ENCODE peak calls at places on chromosome 22, in ten cellular contexts. One of them, this sample, is unnamed.
A peak's percentile ranks its signal among the peaks of the same experiment; 100 is the strongest.

GRCh38 chr22:49232319-49233067 is 595.2 kb downstream of the BRD1 start:
- DNase-seq in stimulated activated CD8-positive, alpha-beta memory T cell treated with anti-CD3 and anti-CD28 coated beads, Interleukin-15, amount 100 ng/mL, for 4 hours: no peak
- DNase-seq in naive thymus-derived CD4-positive, alpha-beta T cell: no peak
- DNase-seq in PC-3: no peak
- DNase-seq in GM23248: no peak
- DNase-seq in HS-5: no peak
- DNase-seq in GM20000: no peak
- DNase-seq in pulmonary artery endothelial cell: no peak
- DNase-seq in AG09319: no peak
- DNase-seq in NCI-H1092 treated with DMSO at 0.1 percent for 48 hours: no peak
- DNase-seq in this sample: peak; percentile 25

GRCh38 chr22:42621505-42622002 is 6.9 kb upstream of the POLDIP3 start:
- DNase-seq in HS-5: no peak
- DNase-seq in PC-3: peak; percentile 69
- DNase-seq in GM20000: peak; percentile 89
- DNase-seq in NCI-H1092 treated with DMSO at 0.1 percent for 48 hours: peak; percentile 12
- DNase-seq in GM23248: peak; percentile 90
- DNase-seq in stimulated activated CD8-positive, alpha-beta memory T cell treated with anti-CD3 and anti-CD28 coated beads, Interleukin-15, amount 100 ng/mL, for 4 hours: no peak
- DNase-seq in AG09319: peak; percentile 53
- DNase-seq in pulmonary artery endothelial cell: no peak
- DNase-seq in naive thymus-derived CD4-positive, alpha-beta T cell: peak; percentile 63
- DNase-seq in this sample: peak; percentile 86

GRCh38 chr22:38843201-38843715 is 570 bp downstream of the NPTXR start:
- DNase-seq in GM20000: peak; percentile 79
- DNase-seq in AG09319: no peak
- DNase-seq in stimulated activated CD8-positive, alpha-beta memory T cell treated with anti-CD3 and anti-CD28 coated beads, Interleukin-15, amount 100 ng/mL, for 4 hours: no peak
- DNase-seq in GM23248: peak; percentile 86
- DNase-seq in NCI-H1092 treated with DMSO at 0.1 percent for 48 hours: peak; percentile 59
- DNase-seq in PC-3: peak; percentile 55
- DNase-seq in HS-5: peak; percentile 33
- DNase-seq in pulmonary artery endothelial cell: no peak
- DNase-seq in naive thymus-derived CD4-positive, alpha-beta T cell: peak; percentile 65
- DNase-seq in this sample: no peak

GRCh38 chr22:20606041-20606783 is 98.8 kb downstream of the MED15 start:
- DNase-seq in pulmonary artery endothelial cell: peak; percentile 24
- DNase-seq in stimulated activated CD8-positive, alpha-beta memory T cell treated with anti-CD3 and anti-CD28 coated beads, Interleukin-15, amount 100 ng/mL, for 4 hours: peak; percentile 34
- DNase-seq in GM23248: peak; percentile 76
- DNase-seq in PC-3: peak; percentile 80
- DNase-seq in GM20000: peak; percentile 78
- DNase-seq in naive thymus-derived CD4-positive, alpha-beta T cell: peak; percentile 62
- DNase-seq in NCI-H1092 treated with DMSO at 0.1 percent for 48 hours: peak; percentile 35
- DNase-seq in HS-5: no peak
- DNase-seq in AG09319: no peak
- DNase-seq in this sample: no peak

GRCh38 chr22:37187891-37188761 is at the start of gene C1QTNF6:
- DNase-seq in AG09319: no peak
- DNase-seq in naive thymus-derived CD4-positive, alpha-beta T cell: no peak
- DNase-seq in stimulated activated CD8-positive, alpha-beta memory T cell treated with anti-CD3 and anti-CD28 coated beads, Interleukin-15, amount 100 ng/mL, for 4 hours: no peak
- DNase-seq in GM20000: no peak
- DNase-seq in NCI-H1092 treated with DMSO at 0.1 percent for 48 hours: no peak
- DNase-seq in HS-5: no peak
- DNase-seq in PC-3: peak; percentile 60
- DNase-seq in pulmonary artery endothelial cell: no peak
- DNase-seq in GM23248: peak; percentile 43
- DNase-seq in this sample: no peak

GRCh38 chr22:45427114-45427513 is 13.6 kb downstream of the RIBC2 start:
- DNase-seq in stimulated activated CD8-positive, alpha-beta memory T cell treated with anti-CD3 and anti-CD28 coated beads, Interleukin-15, amount 100 ng/mL, for 4 hours: no peak
- DNase-seq in pulmonary artery endothelial cell: no peak
- DNase-seq in GM23248: no peak
- DNase-seq in AG09319: no peak
- DNase-seq in PC-3: no peak
- DNase-seq in NCI-H1092 treated with DMSO at 0.1 percent for 48 hours: no peak
- DNase-seq in HS-5: no peak
- DNase-seq in GM20000: no peak
- DNase-seq in naive thymus-derived CD4-positive, alpha-beta T cell: no peak
- DNase-seq in this sample: peak; percentile 15

GRCh38 chr22:24247564-24248344 is 2.9 kb upstream of the GGT5 start:
- DNase-seq in stimulated activated CD8-positive, alpha-beta memory T cell treated with anti-CD3 and anti-CD28 coated beads, Interleukin-15, amount 100 ng/mL, for 4 hours: no peak
- DNase-seq in NCI-H1092 treated with DMSO at 0.1 percent for 48 hours: peak; percentile 67
- DNase-seq in AG09319: peak; percentile 96
- DNase-seq in GM20000: peak; percentile 83
- DNase-seq in GM23248: peak; percentile 98
- DNase-seq in HS-5: peak; percentile 45
- DNase-seq in pulmonary artery endothelial cell: peak; percentile 60
- DNase-seq in naive thymus-derived CD4-positive, alpha-beta T cell: peak; percentile 58
- DNase-seq in PC-3: peak; percentile 79
- DNase-seq in this sample: peak; percentile 97

GRCh38 chr22:21697866-21698265 is 32.1 kb downstream of the PPIL2 start:
- DNase-seq in GM23248: peak; percentile 63
- DNase-seq in pulmonary artery endothelial cell: no peak
- DNase-seq in AG09319: no peak
- DNase-seq in NCI-H1092 treated with DMSO at 0.1 percent for 48 hours: no peak
- DNase-seq in stimulated activated CD8-positive, alpha-beta memory T cell treated with anti-CD3 and anti-CD28 coated beads, Interleukin-15, amount 100 ng/mL, for 4 hours: no peak
- DNase-seq in naive thymus-derived CD4-positive, alpha-beta T cell: no peak
- DNase-seq in PC-3: no peak
- DNase-seq in HS-5: no peak
- DNase-seq in GM20000: no peak
- DNase-seq in this sample: no peak

GRCh38 chr22:41305646-41306045 is 4.3 kb downstream of the ZC3H7B start:
- DNase-seq in pulmonary artery endothelial cell: no peak
- DNase-seq in PC-3: peak; percentile 83
- DNase-seq in GM23248: peak; percentile 95
- DNase-seq in GM20000: no peak
- DNase-seq in stimulated activated CD8-positive, alpha-beta memory T cell treated with anti-CD3 and anti-CD28 coated beads, Interleukin-15, amount 100 ng/mL, for 4 hours: no peak
- DNase-seq in HS-5: peak; percentile 79
- DNase-seq in AG09319: no peak
- DNase-seq in NCI-H1092 treated with DMSO at 0.1 percent for 48 hours: no peak
- DNase-seq in naive thymus-derived CD4-positive, alpha-beta T cell: no peak
- DNase-seq in this sample: no peak

GRCh38 chr22:38824587-38824986 is 19.2 kb downstream of the NPTXR start:
- DNase-seq in HS-5: peak; percentile 6
- DNase-seq in PC-3: peak; percentile 67
- DNase-seq in AG09319: peak; percentile 28
- DNase-seq in GM23248: peak; percentile 88
- DNase-seq in stimulated activated CD8-positive, alpha-beta memory T cell treated with anti-CD3 and anti-CD28 coated beads, Interleukin-15, amount 100 ng/mL, for 4 hours: no peak
- DNase-seq in naive thymus-derived CD4-positive, alpha-beta T cell: peak; percentile 48
- DNase-seq in NCI-H1092 treated with DMSO at 0.1 percent for 48 hours: no peak
- DNase-seq in GM20000: peak; percentile 77
- DNase-seq in pulmonary artery endothelial cell: peak; percentile 35
- DNase-seq in this sample: no peak

GRCh38 chr22:46626911-46627805 is 7.0 kb downstream of the GRAMD4 start:
- DNase-seq in GM23248: no peak
- DNase-seq in PC-3: no peak
- DNase-seq in naive thymus-derived CD4-positive, alpha-beta T cell: no peak
- DNase-seq in pulmonary artery endothelial cell: no peak
- DNase-seq in NCI-H1092 treated with DMSO at 0.1 percent for 48 hours: no peak
- DNase-seq in GM20000: no peak
- DNase-seq in stimulated activated CD8-positive, alpha-beta memory T cell treated with anti-CD3 and anti-CD28 coated beads, Interleukin-15, amount 100 ng/mL, for 4 hours: no peak
- DNase-seq in HS-5: no peak
- DNase-seq in AG09319: no peak
- DNase-seq in this sample: no peak

GRCh38 chr22:27512283-27512761 is 289.2 kb downstream of the MN1 start:
- DNase-seq in PC-3: peak; percentile 71
- DNase-seq in stimulated activated CD8-positive, alpha-beta memory T cell treated with anti-CD3 and anti-CD28 coated beads, Interleukin-15, amount 100 ng/mL, for 4 hours: no peak
- DNase-seq in HS-5: peak; percentile 82
- DNase-seq in AG09319: peak; percentile 74
- DNase-seq in GM20000: no peak
- DNase-seq in naive thymus-derived CD4-positive, alpha-beta T cell: no peak
- DNase-seq in pulmonary artery endothelial cell: peak; percentile 93
- DNase-seq in GM23248: peak; percentile 94
- DNase-seq in NCI-H1092 treated with DMSO at 0.1 percent for 48 hours: no peak
- DNase-seq in this sample: peak; percentile 94

GRCh38 chr22:37403267-37403960 is 23.9 kb downstream of the ELFN2 start:
- DNase-seq in stimulated activated CD8-positive, alpha-beta memory T cell treated with anti-CD3 and anti-CD28 coated beads, Interleukin-15, amount 100 ng/mL, for 4 hours: no peak
- DNase-seq in PC-3: no peak
- DNase-seq in HS-5: no peak
- DNase-seq in GM20000: no peak
- DNase-seq in GM23248: no peak
- DNase-seq in naive thymus-derived CD4-positive, alpha-beta T cell: no peak
- DNase-seq in NCI-H1092 treated with DMSO at 0.1 percent for 48 hours: peak; percentile 20
- DNase-seq in pulmonary artery endothelial cell: no peak
- DNase-seq in AG09319: no peak
- DNase-seq in this sample: no peak

GRCh38 chr22:31451709-31452571 is 37.7 kb downstream of the EIF4ENIF1 start:
- DNase-seq in stimulated activated CD8-positive, alpha-beta memory T cell treated with anti-CD3 and anti-CD28 coated beads, Interleukin-15, amount 100 ng/mL, for 4 hours: no peak
- DNase-seq in pulmonary artery endothelial cell: peak; percentile 7
- DNase-seq in HS-5: peak; percentile 18
- DNase-seq in GM23248: peak; percentile 73
- DNase-seq in PC-3: peak; percentile 69
- DNase-seq in naive thymus-derived CD4-positive, alpha-beta T cell: no peak
- DNase-seq in NCI-H1092 treated with DMSO at 0.1 percent for 48 hours: peak; percentile 3
- DNase-seq in GM20000: peak; percentile 46
- DNase-seq in AG09319: peak; percentile 12
- DNase-seq in this sample: no peak

GRCh38 chr22:44068422-44069191 is 44.5 kb downstream of the PARVB start:
- DNase-seq in pulmonary artery endothelial cell: no peak
- DNase-seq in HS-5: no peak
- DNase-seq in GM23248: no peak
- DNase-seq in PC-3: no peak
- DNase-seq in GM20000: peak; percentile 75
- DNase-seq in NCI-H1092 treated with DMSO at 0.1 percent for 48 hours: no peak
- DNase-seq in AG09319: no peak
- DNase-seq in stimulated activated CD8-positive, alpha-beta memory T cell treated with anti-CD3 and anti-CD28 coated beads, Interleukin-15, amount 100 ng/mL, for 4 hours: no peak
- DNase-seq in naive thymus-derived CD4-positive, alpha-beta T cell: no peak
- DNase-seq in this sample: peak; percentile 13

GRCh38 chr22:45511847-45512261 is 9.2 kb downstream of the FBLN1 start:
- DNase-seq in naive thymus-derived CD4-positive, alpha-beta T cell: no peak
- DNase-seq in GM20000: no peak
- DNase-seq in stimulated activated CD8-positive, alpha-beta memory T cell treated with anti-CD3 and anti-CD28 coated beads, Interleukin-15, amount 100 ng/mL, for 4 hours: no peak
- DNase-seq in AG09319: peak; percentile 97
- DNase-seq in GM23248: peak; percentile 95
- DNase-seq in pulmonary artery endothelial cell: no peak
- DNase-seq in PC-3: no peak
- DNase-seq in NCI-H1092 treated with DMSO at 0.1 percent for 48 hours: no peak
- DNase-seq in HS-5: peak; percentile 32
- DNase-seq in this sample: peak; percentile 87

GRCh38 chr22:42299586-42300285 is 29.3 kb upstream of the TCF20 start:
- DNase-seq in PC-3: no peak
- DNase-seq in HS-5: no peak
- DNase-seq in GM23248: no peak
- DNase-seq in NCI-H1092 treated with DMSO at 0.1 percent for 48 hours: no peak
- DNase-seq in naive thymus-derived CD4-positive, alpha-beta T cell: peak; percentile 36
- DNase-seq in AG09319: no peak
- DNase-seq in stimulated activated CD8-positive, alpha-beta memory T cell treated with anti-CD3 and anti-CD28 coated beads, Interleukin-15, amount 100 ng/mL, for 4 hours: no peak
- DNase-seq in GM20000: peak; percentile 54
- DNase-seq in pulmonary artery endothelial cell: no peak
- DNase-seq in this sample: no peak

GRCh38 chr22:33389927-33390326 is 331.7 kb upstream of the SYN3 start:
- DNase-seq in HS-5: no peak
- DNase-seq in naive thymus-derived CD4-positive, alpha-beta T cell: no peak
- DNase-seq in AG09319: no peak
- DNase-seq in NCI-H1092 treated with DMSO at 0.1 percent for 48 hours: peak; percentile 12
- DNase-seq in pulmonary artery endothelial cell: no peak
- DNase-seq in stimulated activated CD8-positive, alpha-beta memory T cell treated with anti-CD3 and anti-CD28 coated beads, Interleukin-15, amount 100 ng/mL, for 4 hours: no peak
- DNase-seq in GM20000: no peak
- DNase-seq in PC-3: no peak
- DNase-seq in GM23248: no peak
- DNase-seq in this sample: no peak

GRCh38 chr22:50311606-50312351 is 4.3 kb upstream of the PLXNB2 start:
- DNase-seq in NCI-H1092 treated with DMSO at 0.1 percent for 48 hours: no peak
- DNase-seq in HS-5: no peak
- DNase-seq in stimulated activated CD8-positive, alpha-beta memory T cell treated with anti-CD3 and anti-CD28 coated beads, Interleukin-15, amount 100 ng/mL, for 4 hours: no peak
- DNase-seq in pulmonary artery endothelial cell: no peak
- DNase-seq in naive thymus-derived CD4-positive, alpha-beta T cell: no peak
- DNase-seq in AG09319: no peak
- DNase-seq in GM20000: no peak
- DNase-seq in PC-3: no peak
- DNase-seq in GM23248: no peak
- DNase-seq in this sample: no peak

This sample was measured in ascending aorta.